ENCODE peak calls at places on chromosomes 16 and 17, in eight cellular contexts. D is Kasumi-1, X is GM03348, L is RWPE1, C is left cardiac atrium, M is adrenal gland, F is HCEC 1CT, I is WTC11. R is an unnamed sample.

GRCh38 chr17:74960739-74961342 is 11.7 kb downstream of the HID1 start:
- DNase-seq in C (no peak), F (peak; percentile 51), I (peak; percentile 82), D (peak; percentile 92), L (no peak), X (peak; percentile 51), M (peak; percentile 77), R (peak; percentile 82)

GRCh38 chr17:72184805-72185204 is 64.0 kb downstream of the SOX9 start:
- DNase-seq in M (no peak), X (no peak), L (no peak), D (no peak), C (peak; percentile 53), I (no peak), F (no peak), R (no peak)

GRCh38 chr16:4713663-4714501 is 20.2 kb downstream of the ANKS3 start:
- DNase-seq in X (no peak), D (no peak), L (no peak), I (peak; percentile 55), M (no peak), C (no peak), F (no peak), R (no peak)

GRCh38 chr16:69930117-69930776 is 20.9 kb upstream of the CLEC18A start:
- DNase-seq in I (peak; percentile 71), X (peak; percentile 86), D (peak; percentile 44), C (peak; percentile 55), F (peak; percentile 27), M (peak; percentile 64), L (peak; percentile 73), R (peak; percentile 74)

GRCh38 chr17:43360739-43361498 is 37.9 kb upstream of the ARL4D start:
- DNase-seq in I (peak; percentile 68), L (peak; percentile 81), D (peak; percentile 98), X (peak; percentile 89), C (peak; percentile 91), F (peak; percentile 99), M (peak; percentile 95), R (peak; percentile 99)

GRCh38 chr16:87056083-87056482 is 261.1 kb downstream of the C16orf95 start:
- DNase-seq in C (no peak), D (no peak), F (peak; percentile 42), M (no peak), X (peak; percentile 52), I (no peak), L (no peak), R (no peak)

GRCh38 chr17:81022371-81022729 is 12.6 kb upstream of the BAIAP2 start:
- DNase-seq in L (no peak), X (no peak), I (no peak), M (no peak), F (no peak), D (no peak), C (no peak), R (no peak)

GRCh38 chr17:9959377-9959981 is 54.4 kb upstream of the RCVRN start:
- DNase-seq in L (peak; percentile 66), C (no peak), F (no peak), M (peak; percentile 27), X (peak; percentile 71), I (peak; percentile 83), D (peak; percentile 18), R (peak; percentile 25)

GRCh38 chr17:16215002-16215272 is 397 bp downstream of the NCOR1 start:
- DNase-seq in I (peak; percentile 67), X (peak; percentile 66), D (no peak), M (peak; percentile 60), C (peak; percentile 47), F (no peak), L (peak; percentile 30), R (peak; percentile 40)

GRCh38 chr17:72421128-72422092 is 300.6 kb downstream of the SOX9 start:
- DNase-seq in M (no peak), X (peak; percentile 77), D (peak; percentile 74), F (peak; percentile 98), L (peak; percentile 95), C (peak; percentile 44), I (no peak), R (peak; percentile 1)

GRCh38 chr17:11950771-11951519 is 46.3 kb downstream of the ZNF18 start:
- DNase-seq in X (peak; percentile 28), L (no peak), M (no peak), F (peak; percentile 18), C (no peak), D (no peak), I (no peak), R (no peak)

GRCh38 chr17:19386276-19386863 is 620 bp downstream of the MFAP4 start:
- DNase-seq in X (peak; percentile 84), F (peak; percentile 95), C (peak; percentile 77), M (peak; percentile 85), L (peak; percentile 88), D (peak; percentile 13), I (no peak), R (no peak)

GRCh38 chr17:49527927-49528651 is 33.0 kb downstream of the NGFR start:
- DNase-seq in X (no peak), F (no peak), C (peak; percentile 6), D (no peak), M (no peak), I (peak; percentile 4), L (no peak), R (no peak)

GRCh38 chr16:76946879-76947278 is 244.1 kb upstream of the MON1B start:
- DNase-seq in I (no peak), F (no peak), M (peak; percentile 63), D (no peak), L (peak; percentile 75), C (no peak), X (no peak), R (peak; percentile 87)

GRCh38 chr16:60811051-60811608 is 1225.1 kb downstream of the CDH8 start:
- DNase-seq in X (peak; percentile 31), F (no peak), M (no peak), L (no peak), C (no peak), I (no peak), D (no peak), R (no peak)

GRCh38 chr16:1000608-1001007 is 19.0 kb downstream of the SOX8 start:
- DNase-seq in I (no peak), M (no peak), F (no peak), L (no peak), C (no peak), D (no peak), X (no peak), R (no peak)

GRCh38 chr17:49227436-49228261 is 2.9 kb downstream of the PHOSPHO1 start:
- DNase-seq in L (peak; percentile 73), I (peak; percentile 89), F (peak; percentile 21), C (peak; percentile 83), M (peak; percentile 83), D (peak; percentile 91), X (peak; percentile 85), R (peak; percentile 78)